ENCODE peak calls at places on chromosomes 11 and 22, in ten cellular contexts. Z, U, G, A, V, Y, S, P, B and L are unnamed samples.
A peak's percentile ranks its signal among the peaks of the same experiment; 100 is the strongest.

GRCh38 chr11:121113611-121114010 is 12.6 kb downstream of the TECTA start:
- DNase-seq in A (no peak), B (no peak), V (no peak), Z (no peak), G (no peak), S (no peak), P (no peak), U (no peak), Y (no peak), L (no peak)

GRCh38 chr11:76658231-76658630 is 12.3 kb downstream of the LRRC32 start:
- DNase-seq in B (no peak), Z (no peak), P (no peak), G (peak; percentile 69), A (peak; percentile 20), S (no peak), V (peak; percentile 50), U (no peak), Y (no peak), L (no peak)

GRCh38 chr11:32052218-32052617 is 38.7 kb upstream of the RCN1 start:
- DNase-seq in B (peak; percentile 69), Y (peak; percentile 71), V (peak; percentile 68), S (no peak), A (no peak), P (peak; percentile 60), U (peak; percentile 49), G (peak; percentile 76), Z (peak; percentile 60), L (peak; percentile 64)

GRCh38 chr11:20671856-20672546 is 2.6 kb downstream of the NELL1 start:
- DNase-seq in U (peak; percentile 37), Y (no peak), Z (no peak), B (no peak), P (no peak), G (no peak), V (no peak), S (no peak), A (no peak), L (no peak)

GRCh38 chr11:33227578-33228261 is 29.5 kb upstream of the HIPK3 start:
- DNase-seq in Y (no peak), Z (no peak), P (no peak), S (no peak), U (no peak), V (no peak), G (no peak), B (no peak), A (no peak), L (no peak)

GRCh38 chr11:65279713-65280459 is 18.1 kb downstream of the POLA2 start:
- DNase-seq in Z (no peak), A (no peak), V (no peak), G (peak; percentile 78), U (no peak), Y (no peak), P (peak; percentile 55), S (peak; percentile 85), B (no peak), L (no peak)

GRCh38 chr22:47102648-47103047 is 340.2 kb downstream of the TBC1D22A start:
- DNase-seq in A (no peak), S (no peak), B (no peak), U (no peak), G (no peak), Z (no peak), P (no peak), V (no peak), Y (no peak), L (no peak)

GRCh38 chr22:24028533-24028932 is 17.4 kb downstream of the CABIN1 start:
- DNase-seq in G (no peak), A (no peak), Z (no peak), B (no peak), S (no peak), U (no peak), V (no peak), Y (no peak), P (no peak), L (no peak)

GRCh38 chr22:30500628-30501027 is 4.9 kb downstream of the SEC14L4 start:
- DNase-seq in G (no peak), Z (no peak), U (no peak), S (no peak), A (no peak), Y (no peak), P (no peak), B (no peak), V (no peak), L (no peak)